ENCODE peak calls at places on chromosomes 1 and 21, in seven cellular contexts. T is heart left ventricle, G is tibial nerve, C is uterus, R is right lobe of liver, S is esophagus squamous epithelium, J is body of pancreas. B is an unnamed sample.

GRCh38 chr1:54922040-54922761 is 35.2 kb upstream of the DHCR24 start:
- DNase-seq in T (no peak), G (no peak), C (no peak), R (no peak), S (no peak), J (no peak), B (no peak)

GRCh38 chr1:101153692-101154091 is 83.1 kb upstream of the S1PR1 start:
- DNase-seq in T (no peak), G (no peak), C (no peak), R (no peak), S (no peak), J (no peak), B (no peak)

GRCh38 chr1:197958438-197958837 is 41.3 kb downstream of the LHX9 start:
- DNase-seq in T (no peak), G (no peak), C (no peak), R (no peak), S (no peak), J (peak; percentile 12), B (peak; percentile 6)

GRCh38 chr21:39263372-39263771 is 50.1 kb downstream of the BRWD1 start:
- DNase-seq in T (no peak), G (no peak), C (no peak), R (no peak), S (no peak), J (no peak), B (no peak)

GRCh38 chr1:54237656-54238055 is 37.7 kb downstream of the MRPL37 start:
- DNase-seq in T (no peak), G (no peak), C (no peak), R (no peak), S (no peak), J (no peak), B (no peak)

GRCh38 chr21:42013338-42013737 is 3.2 kb upstream of the ZBTB21 start:
- DNase-seq in T (no peak), G (no peak), C (no peak), R (no peak), S (no peak), J (no peak), B (no peak)

GRCh38 chr1:148372731-148373130 is 110.4 kb downstream of the PPIAL4G start:
- DNase-seq in T (no peak), G (no peak), C (no peak), R (no peak), S (no peak), J (no peak), B (no peak)

GRCh38 chr1:215594640-215595039 is 27.5 kb downstream of the KCTD3 start:
- DNase-seq in T (no peak), G (no peak), C (no peak), R (no peak), S (no peak), J (no peak), B (no peak)

GRCh38 chr21:39144191-39144590 is 39.1 kb downstream of the PSMG1 start:
- DNase-seq in T (no peak), G (no peak), C (no peak), R (no peak), S (no peak), J (no peak), B (no peak)

GRCh38 chr21:16517380-16517779 is 787.6 kb downstream of the USP25 start:
- DNase-seq in T (no peak), G (no peak), C (no peak), R (no peak), S (no peak), J (no peak), B (no peak)

GRCh38 chr1:24027838-24028468 is 47.8 kb upstream of the SRSF10 start:
- DNase-seq in T (no peak), G (no peak), C (no peak), R (no peak), S (no peak), J (no peak), B (no peak)

GRCh38 chr1:185934476-185935189 is 200.4 kb downstream of the HMCN1 start:
- DNase-seq in T (no peak), G (no peak), C (no peak), R (no peak), S (no peak), J (no peak), B (no peak)

GRCh38 chr1:151513626-151514101 is 2.5 kb downstream of the CGN start:
- DNase-seq in T (no peak), G (no peak), C (no peak), R (peak; percentile 85), S (no peak), J (peak; percentile 95), B (peak; percentile 49)

GRCh38 chr1:230186003-230186863 is 119.2 kb downstream of the GALNT2 start:
- DNase-seq in T (no peak), G (no peak), C (no peak), R (peak; percentile 61), S (no peak), J (peak; percentile 85), B (peak; percentile 82)

GRCh38 chr1:179924268-179924667 is 30.3 kb upstream of the CEP350 start:
- DNase-seq in T (no peak), G (no peak), C (no peak), R (no peak), S (no peak), J (no peak), B (no peak)

GRCh38 chr1:118097622-118098348 is 87.2 kb downstream of the SPAG17 start:
- DNase-seq in T (no peak), G (no peak), C (no peak), R (no peak), S (no peak), J (no peak), B (no peak)

GRCh38 chr1:78475888-78476610 is 14.7 kb upstream of the PTGFR start:
- DNase-seq in T (no peak), G (no peak), C (no peak), R (no peak), S (no peak), J (no peak), B (no peak)

GRCh38 chr1:34164510-34165381 is at the start of gene CSMD2:
- DNase-seq in T (peak; percentile 64), G (no peak), C (no peak), R (peak; percentile 31), S (no peak), J (no peak), B (peak; percentile 9)

GRCh38 chr1:39886757-39887231 is 3.5 kb upstream of the TRIT1 start:
- DNase-seq in T (no peak), G (no peak), C (no peak), R (no peak), S (no peak), J (no peak), B (no peak)

GRCh38 chr21:17903029-17903806 is 84.1 kb upstream of the C21orf91 start:
- DNase-seq in T (no peak), G (no peak), C (no peak), R (no peak), S (no peak), J (no peak), B (no peak)

DNA sequence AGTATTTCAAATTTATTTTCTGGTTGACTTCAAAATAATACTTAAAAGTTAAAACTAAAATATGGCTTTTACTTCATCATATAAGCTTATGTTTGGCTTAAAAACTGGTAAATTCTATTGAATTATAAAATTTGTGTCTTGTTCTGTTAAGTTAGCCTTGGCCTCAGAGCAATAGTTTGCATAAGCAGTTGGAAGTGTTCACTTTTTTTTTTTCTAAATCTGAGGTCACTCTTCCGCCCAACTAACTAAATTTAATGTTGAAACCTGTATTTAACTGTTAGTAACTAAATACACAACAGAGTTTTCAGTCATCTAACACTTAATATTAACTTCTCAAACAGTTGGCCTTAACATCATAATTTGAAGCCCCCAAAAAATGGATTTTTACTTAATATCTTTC is 871.7 kb upstream of the ADAMTS5 start:
- DNase-seq in T (no peak), G (no peak), C (no peak), R (no peak), S (no peak), J (no peak), B (no peak)
- H3K9me3 ChIP-seq in T (peaks cover 9% of the 10 kb centered on the region), G (no peaks in the 10 kb centered on the region), C (no peaks in the 10 kb centered on the region), R (no peaks in the 10 kb centered on the region), S (no peaks in the 10 kb centered on the region), J (no peaks in the 10 kb centered on the region), B (no peaks in the 10 kb centered on the region)

GRCh38 chr1:154186177-154186576 is 5.7 kb downstream of the TPM3 start:
- DNase-seq in T (no peak), G (no peak), C (no peak), R (peak; percentile 60), S (no peak), J (peak; percentile 82), B (no peak)
- TF ChIP-seq CTCF in T (no peak), G (peak; percentile 15), C (no peak), R (peak; percentile 45), S (peak; percentile 47), J (peak; percentile 71), B (no peak)

GRCh38 chr1:235021815-235022214 is 106.8 kb downstream of the TOMM20 start:
- DNase-seq in T (no peak), G (no peak), C (no peak), R (no peak), S (no peak), J (no peak), B (no peak)

GRCh38 chr1:235024045-235024439 is 104.6 kb downstream of the TOMM20 start:
- DNase-seq in T (no peak), G (no peak), C (no peak), R (no peak), S (no peak), J (no peak), B (no peak)

GRCh38 chr1:235023197-235024044 is 105.2 kb downstream of the TOMM20 start:
- DNase-seq in T (no peak), G (no peak), C (no peak), R (no peak), S (no peak), J (no peak), B (no peak)

GRCh38 chr1:235021321-235021720 is 107.3 kb downstream of the TOMM20 start:
- DNase-seq in T (no peak), G (no peak), C (no peak), R (no peak), S (no peak), J (no peak), B (no peak)

DNA sequence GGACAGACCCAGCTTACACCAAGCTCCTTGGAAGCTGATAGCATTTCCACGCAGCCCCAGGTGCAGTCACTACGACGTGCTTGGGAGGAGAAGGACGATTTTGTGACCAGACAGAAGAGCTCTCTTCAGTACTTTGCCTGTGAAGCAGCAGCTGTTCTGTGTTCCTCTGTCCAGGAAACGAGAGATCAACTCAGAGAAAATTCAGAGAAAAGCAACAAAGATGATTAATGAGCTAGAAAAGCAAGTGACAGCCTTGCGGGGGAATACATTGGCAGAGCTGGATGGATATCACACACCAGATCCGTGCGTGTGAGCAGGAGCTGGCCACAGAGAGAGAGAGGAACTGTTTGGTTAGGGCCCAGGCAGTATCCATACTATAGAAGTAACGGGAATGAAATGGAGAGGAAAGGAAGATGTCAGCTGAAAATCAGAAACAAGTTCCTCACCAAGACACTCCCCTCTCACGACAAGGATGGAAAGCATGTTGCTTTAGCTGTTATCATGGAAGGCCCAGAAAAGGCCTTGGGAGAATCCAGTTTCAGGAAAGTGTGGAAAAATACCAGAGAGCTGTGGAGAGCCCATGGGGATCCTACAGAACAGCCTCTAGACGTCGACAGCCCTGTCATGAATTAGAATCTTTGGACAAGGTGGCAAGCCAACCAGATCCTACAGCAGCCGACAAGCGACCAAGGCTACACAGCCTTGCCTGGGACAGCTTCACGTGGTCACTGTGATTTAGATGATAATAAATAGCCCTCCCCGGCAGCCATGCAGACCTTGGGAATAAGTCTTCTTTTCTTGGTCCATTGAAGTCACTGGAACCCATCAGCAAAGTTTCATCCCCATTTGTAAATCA is 106.1 kb downstream of the TOMM20 start:
- DNase-seq in T (no peak), G (no peak), C (no peak), R (no peak), S (no peak), J (no peak), B (no peak)
- TF ChIP-seq POLR2A in T (no peak), G (no peak), C (no peak), R (no peak), S (no peak), J (no peak), B (no peak)

GRCh38 chr1:89953929-89954328 is 41.0 kb upstream of the ZNF326 start:
- DNase-seq in T (no peak), G (no peak), C (no peak), R (no peak), S (no peak), J (no peak), B (no peak)
- H3K9me3 ChIP-seq in T (no peaks in the 10 kb centered on the region), G (no peaks in the 10 kb centered on the region), C (no peaks in the 10 kb centered on the region), R (no peaks in the 10 kb centered on the region), S (no peaks in the 10 kb centered on the region), J (no peaks in the 10 kb centered on the region), B (no peaks in the 10 kb centered on the region)

B was measured in thyroid gland.